ENCODE peak calls at places on chromosomes 6 and 20, in seven cellular contexts. One of them, this sample, is unnamed. For H3K4me1, the result is how much of the 10 kb centered on the place peaks cover.

GRCh38 chr6:43949451-43950110 is 177.7 kb downstream of the MRPL14 start:
- DNase-seq in ovary: no peak
- DNase-seq in neuronal stem cell: no peak
- DNase-seq in stomach: no peak
- DNase-seq in fibroblast of lung: no peak
- DNase-seq in hepatocyte: no peak
- DNase-seq in IMR-90: no peak
- DNase-seq in this sample: no peak

GRCh38 chr6:169810066-169810989 is 58.9 kb downstream of the ERMARD start:
- DNase-seq in fibroblast of lung: no peak
- DNase-seq in IMR-90: no peak
- DNase-seq in hepatocyte: peak
- DNase-seq in ovary: no peak
- DNase-seq in neuronal stem cell: peak
- DNase-seq in stomach: no peak
- DNase-seq in this sample: no peak

GRCh38 chr20:4638826-4639225 is 82.9 kb upstream of the PRND start:
- DNase-seq in IMR-90: no peak
- DNase-seq in neuronal stem cell: no peak
- DNase-seq in fibroblast of lung: no peak
- DNase-seq in ovary: no peak
- DNase-seq in stomach: no peak
- DNase-seq in hepatocyte: no peak
- DNase-seq in this sample: no peak

GRCh38 chr6:154931741-154932424 is 63.2 kb upstream of the TIAM2 start:
- DNase-seq in ovary: no peak
- DNase-seq in fibroblast of lung: peak
- DNase-seq in neuronal stem cell: peak
- DNase-seq in IMR-90: peak
- DNase-seq in stomach: no peak
- DNase-seq in hepatocyte: no peak
- DNase-seq in this sample: no peak

GRCh38 chr6:157023958-157024357 is 246.8 kb downstream of the ARID1B start:
- DNase-seq in neuronal stem cell: no peak
- DNase-seq in hepatocyte: no peak
- DNase-seq in IMR-90: peak
- DNase-seq in fibroblast of lung: peak
- DNase-seq in ovary: no peak
- DNase-seq in stomach: no peak
- DNase-seq in this sample: no peak

GRCh38 chr6:114523508-114523907 is 180.7 kb upstream of the HS3ST5 start:
- DNase-seq in IMR-90: no peak
- DNase-seq in ovary: no peak
- DNase-seq in hepatocyte: no peak
- DNase-seq in fibroblast of lung: no peak
- DNase-seq in stomach: no peak
- DNase-seq in neuronal stem cell: no peak
- DNase-seq in this sample: no peak

GRCh38 chr6:114119056-114119455 is 148.1 kb upstream of the HDAC2 start:
- DNase-seq in ovary: no peak
- DNase-seq in neuronal stem cell: no peak
- DNase-seq in IMR-90: no peak
- DNase-seq in hepatocyte: no peak
- DNase-seq in fibroblast of lung: no peak
- DNase-seq in stomach: no peak
- DNase-seq in this sample: no peak

GRCh38 chr6:106750146-106750900 is 120.9 kb downstream of the QRSL1 start:
- DNase-seq in IMR-90: no peak
- DNase-seq in hepatocyte: no peak
- DNase-seq in fibroblast of lung: no peak
- DNase-seq in neuronal stem cell: no peak
- DNase-seq in ovary: no peak
- DNase-seq in stomach: no peak
- DNase-seq in this sample: no peak

GRCh38 chr6:134795696-134796095 is 154.2 kb downstream of the ALDH8A1 start:
- DNase-seq in ovary: no peak
- DNase-seq in hepatocyte: no peak
- DNase-seq in IMR-90: no peak
- DNase-seq in stomach: no peak
- DNase-seq in fibroblast of lung: no peak
- DNase-seq in neuronal stem cell: peak
- DNase-seq in this sample: no peak

GRCh38 chr20:13610205-13610604 is 28.5 kb downstream of the TASP1 start:
- DNase-seq in IMR-90: no peak
- DNase-seq in hepatocyte: peak
- DNase-seq in ovary: no peak
- DNase-seq in stomach: no peak
- DNase-seq in neuronal stem cell: no peak
- DNase-seq in fibroblast of lung: no peak
- DNase-seq in this sample: no peak

GRCh38 chr6:33854572-33855030 is 50.8 kb upstream of the MLN start:
- DNase-seq in IMR-90: no peak
- DNase-seq in fibroblast of lung: no peak
- DNase-seq in neuronal stem cell: no peak
- DNase-seq in ovary: no peak
- DNase-seq in stomach: no peak
- DNase-seq in hepatocyte: peak
- DNase-seq in this sample: peak

GRCh38 chr6:50699086-50699886 is 14.0 kb upstream of the TFAP2D start:
- DNase-seq in fibroblast of lung: peak
- DNase-seq in stomach: no peak
- DNase-seq in IMR-90: no peak
- DNase-seq in hepatocyte: no peak
- DNase-seq in ovary: no peak
- DNase-seq in neuronal stem cell: no peak
- DNase-seq in this sample: no peak

DNA sequence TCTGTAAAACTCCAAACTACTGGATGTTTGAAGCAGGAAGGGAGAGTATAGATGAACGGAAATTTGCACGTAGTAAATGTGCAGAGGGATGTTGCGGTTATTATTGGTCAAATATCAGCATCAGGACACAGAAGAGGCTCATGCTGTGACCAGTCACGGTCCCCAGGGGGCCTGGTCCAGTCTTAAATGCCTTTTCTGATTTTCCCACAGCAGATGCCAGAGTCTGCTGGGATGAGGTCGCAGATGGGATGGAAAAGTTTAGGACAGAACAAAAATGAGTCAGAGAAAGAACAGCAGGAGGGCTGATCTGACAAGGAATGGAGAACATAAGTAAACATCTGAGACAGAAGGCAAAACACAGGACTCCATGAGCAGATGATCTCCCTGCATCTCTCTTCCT is 11.7 kb upstream of the SIRPG start:
- DNase-seq in IMR-90: no peak
- DNase-seq in fibroblast of lung: no peak
- DNase-seq in ovary: no peak
- DNase-seq in hepatocyte: no peak
- DNase-seq in neuronal stem cell: no peak
- DNase-seq in stomach: no peak
- DNase-seq in this sample: no peak
- H3K4me1 ChIP-seq in IMR-90: under half
- H3K4me1 ChIP-seq in fibroblast of lung: under half
- H3K4me1 ChIP-seq in ovary: under half
- H3K4me1 ChIP-seq in hepatocyte: under half
- H3K4me1 ChIP-seq in neuronal stem cell: under half
- H3K4me1 ChIP-seq in stomach: under half
- H3K4me1 ChIP-seq in this sample: under half

GRCh38 chr6:36110863-36111262 is 19.4 kb upstream of the MAPK13 start:
- DNase-seq in fibroblast of lung: no peak
- DNase-seq in stomach: no peak
- DNase-seq in IMR-90: no peak
- DNase-seq in hepatocyte: no peak
- DNase-seq in neuronal stem cell: no peak
- DNase-seq in ovary: no peak
- DNase-seq in this sample: no peak

GRCh38 chr6:36111526-36111925 is 18.8 kb upstream of the MAPK13 start:
- DNase-seq in fibroblast of lung: no peak
- DNase-seq in stomach: no peak
- DNase-seq in hepatocyte: no peak
- DNase-seq in IMR-90: no peak
- DNase-seq in neuronal stem cell: no peak
- DNase-seq in ovary: no peak
- DNase-seq in this sample: no peak

GRCh38 chr6:36113049-36113448 is 17.3 kb upstream of the MAPK13 start:
- DNase-seq in neuronal stem cell: no peak
- DNase-seq in stomach: no peak
- DNase-seq in fibroblast of lung: no peak
- DNase-seq in IMR-90: no peak
- DNase-seq in hepatocyte: no peak
- DNase-seq in ovary: no peak
- DNase-seq in this sample: no peak

GRCh38 chr6:36109092-36109491 is 21.2 kb upstream of the MAPK13 start:
- DNase-seq in neuronal stem cell: no peak
- DNase-seq in ovary: no peak
- DNase-seq in hepatocyte: no peak
- DNase-seq in stomach: no peak
- DNase-seq in fibroblast of lung: no peak
- DNase-seq in IMR-90: no peak
- DNase-seq in this sample: no peak

GRCh38 chr6:36110053-36110452 is 20.3 kb upstream of the MAPK13 start:
- DNase-seq in neuronal stem cell: no peak
- DNase-seq in ovary: no peak
- DNase-seq in hepatocyte: no peak
- DNase-seq in stomach: no peak
- DNase-seq in IMR-90: no peak
- DNase-seq in fibroblast of lung: no peak
- DNase-seq in this sample: no peak
- H3K4me3 ChIP-seq in neuronal stem cell: no peak
- H3K4me3 ChIP-seq in ovary: no peak
- H3K4me3 ChIP-seq in hepatocyte: no peak
- H3K4me3 ChIP-seq in stomach: no peak
- H3K4me3 ChIP-seq in IMR-90: no peak
- H3K4me3 ChIP-seq in fibroblast of lung: no peak
- H3K4me3 ChIP-seq in this sample: no peak

DNA sequence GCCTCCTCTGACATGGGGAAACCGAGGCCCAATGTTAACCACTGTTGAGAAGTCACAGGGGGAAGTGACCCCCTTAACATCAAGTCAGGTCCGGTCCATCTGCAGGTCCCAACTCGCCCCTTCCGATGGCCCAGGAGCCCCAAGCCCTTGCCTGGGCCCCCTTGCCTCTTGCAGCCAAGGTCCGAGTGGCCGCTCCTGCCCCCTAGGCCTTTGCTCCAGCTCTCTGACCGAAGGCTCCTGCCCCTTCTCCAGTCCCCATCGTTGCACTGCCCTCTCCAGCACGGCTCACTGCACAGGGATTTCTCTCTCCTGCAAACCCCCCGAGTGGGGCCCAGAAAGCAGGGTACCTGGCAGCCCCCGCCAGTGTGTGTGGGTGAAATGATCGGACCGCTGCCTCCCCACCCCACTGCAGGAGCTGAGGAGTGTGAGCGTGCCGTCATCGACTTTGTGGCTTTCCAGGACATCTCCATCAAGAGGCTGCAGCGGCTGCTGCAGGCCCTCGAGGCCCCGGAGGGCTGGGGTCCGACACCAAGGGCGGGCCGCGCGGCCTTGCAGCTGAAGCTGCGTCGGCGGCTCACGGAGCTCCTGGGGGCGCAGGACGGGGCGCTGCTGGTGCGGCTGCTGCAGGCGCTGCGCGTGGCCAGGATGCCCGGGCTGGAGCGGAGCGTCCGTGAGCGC is 1.6 kb downstream of the TNFRSF6B start:
- DNase-seq in ovary: no peak
- DNase-seq in IMR-90: no peak
- DNase-seq in hepatocyte: no peak
- DNase-seq in fibroblast of lung: no peak
- DNase-seq in stomach: no peak
- DNase-seq in neuronal stem cell: no peak
- DNase-seq in this sample: no peak
- H3K4me1 ChIP-seq in ovary: under half
- H3K4me1 ChIP-seq in IMR-90: under half
- H3K4me1 ChIP-seq in hepatocyte: under half
- H3K4me1 ChIP-seq in fibroblast of lung: under half
- H3K4me1 ChIP-seq in stomach: under half
- H3K4me1 ChIP-seq in neuronal stem cell: under half
- H3K4me1 ChIP-seq in this sample: under half

GRCh38 chr20:36237477-36237876 is 1.2 kb downstream of the AAR2 start:
- DNase-seq in stomach: no peak
- DNase-seq in fibroblast of lung: peak
- DNase-seq in IMR-90: no peak
- DNase-seq in ovary: no peak
- DNase-seq in hepatocyte: no peak
- DNase-seq in neuronal stem cell: no peak
- DNase-seq in this sample: no peak
- H3K4me3 ChIP-seq in stomach: peak
- H3K4me3 ChIP-seq in fibroblast of lung: peak
- H3K4me3 ChIP-seq in IMR-90: peak
- H3K4me3 ChIP-seq in ovary: peak
- H3K4me3 ChIP-seq in hepatocyte: no peak
- H3K4me3 ChIP-seq in neuronal stem cell: no peak
- H3K4me3 ChIP-seq in this sample: no peak

GRCh38 chr6:53197553-53197952 is 48.9 kb upstream of the GCM1 start:
- DNase-seq in IMR-90: no peak
- DNase-seq in neuronal stem cell: no peak
- DNase-seq in fibroblast of lung: no peak
- DNase-seq in ovary: no peak
- DNase-seq in hepatocyte: no peak
- DNase-seq in stomach: no peak
- DNase-seq in this sample: no peak
- H3K4me1 ChIP-seq in IMR-90: under half
- H3K4me1 ChIP-seq in neuronal stem cell: under half
- H3K4me1 ChIP-seq in fibroblast of lung: under half
- H3K4me1 ChIP-seq in ovary: under half
- H3K4me1 ChIP-seq in hepatocyte: under half
- H3K4me1 ChIP-seq in stomach: under half
- H3K4me1 ChIP-seq in this sample: under half

GRCh38 chr6:166999845-167000253 is 652 bp downstream of the CEP43 start:
- DNase-seq in IMR-90: no peak
- DNase-seq in ovary: no peak
- DNase-seq in hepatocyte: peak
- DNase-seq in stomach: peak
- DNase-seq in neuronal stem cell: no peak
- DNase-seq in fibroblast of lung: peak
- DNase-seq in this sample: no peak

GRCh38 chr6:166998256-166999144 is 697 bp upstream of the CEP43 start:
- DNase-seq in hepatocyte: peak
- DNase-seq in neuronal stem cell: peak
- DNase-seq in stomach: peak
- DNase-seq in ovary: peak
- DNase-seq in IMR-90: no peak
- DNase-seq in fibroblast of lung: no peak
- DNase-seq in this sample: peak

GRCh38 chr6:166997768-166998255 is 1.4 kb upstream of the CEP43 start:
- DNase-seq in stomach: peak
- DNase-seq in IMR-90: peak
- DNase-seq in hepatocyte: peak
- DNase-seq in ovary: peak
- DNase-seq in neuronal stem cell: peak
- DNase-seq in fibroblast of lung: peak
- DNase-seq in this sample: peak

GRCh38 chr6:167000759-167001158 is 1.6 kb downstream of the CEP43 start:
- DNase-seq in IMR-90: no peak
- DNase-seq in stomach: no peak
- DNase-seq in neuronal stem cell: no peak
- DNase-seq in fibroblast of lung: no peak
- DNase-seq in ovary: no peak
- DNase-seq in hepatocyte: no peak
- DNase-seq in this sample: no peak

GRCh38 chr6:166999145-166999844 is at the start of gene CEP43:
- DNase-seq in hepatocyte: peak
- DNase-seq in stomach: peak
- DNase-seq in fibroblast of lung: peak
- DNase-seq in ovary: peak
- DNase-seq in IMR-90: peak
- DNase-seq in neuronal stem cell: peak
- DNase-seq in this sample: peak
- H3K4me3 ChIP-seq in hepatocyte: peak
- H3K4me3 ChIP-seq in stomach: peak
- H3K4me3 ChIP-seq in fibroblast of lung: peak
- H3K4me3 ChIP-seq in ovary: peak
- H3K4me3 ChIP-seq in IMR-90: peak
- H3K4me3 ChIP-seq in neuronal stem cell: peak
- H3K4me3 ChIP-seq in this sample: peak

This sample was measured in pancreas.